ENCODE peak calls at places on chromosomes 11 and 22, in four cellular contexts. One of them, this sample, is unnamed.

GRCh38 chr22:37865510-37865909 is 16.3 kb downstream of the EIF3L start:
- DNase-seq in NCI-H69: no peak
- DNase-seq in activated T-cell treated with anti-CD3 and anti-CD28 coated beads for 1 hour: no peak
- DNase-seq in colonic mucosa: no peak
- DNase-seq in this sample: no peak

GRCh38 chr11:9089636-9090035 is 1.8 kb downstream of the SCUBE2 start:
- DNase-seq in NCI-H69: peak
- DNase-seq in colonic mucosa: peak
- DNase-seq in activated T-cell treated with anti-CD3 and anti-CD28 coated beads for 1 hour: no peak
- DNase-seq in this sample: no peak

GRCh38 chr11:70400643-70401042 is 2.3 kb downstream of the CTTN start:
- DNase-seq in activated T-cell treated with anti-CD3 and anti-CD28 coated beads for 1 hour: no peak
- DNase-seq in NCI-H69: peak
- DNase-seq in colonic mucosa: no peak
- DNase-seq in this sample: no peak

GRCh38 chr11:10899542-10899830 is 41.6 kb upstream of the ZBED5 start:
- DNase-seq in colonic mucosa: peak
- DNase-seq in NCI-H69: peak
- DNase-seq in activated T-cell treated with anti-CD3 and anti-CD28 coated beads for 1 hour: no peak
- DNase-seq in this sample: no peak

GRCh38 chr11:4495986-4496385 is 13.5 kb downstream of the OR52K1 start:
- DNase-seq in NCI-H69: no peak
- DNase-seq in colonic mucosa: no peak
- DNase-seq in activated T-cell treated with anti-CD3 and anti-CD28 coated beads for 1 hour: no peak
- DNase-seq in this sample: no peak

GRCh38 chr11:86608251-86608799 is 64.1 kb downstream of the ME3 start:
- DNase-seq in colonic mucosa: peak
- DNase-seq in activated T-cell treated with anti-CD3 and anti-CD28 coated beads for 1 hour: no peak
- DNase-seq in NCI-H69: peak
- DNase-seq in this sample: no peak

GRCh38 chr11:75554258-75555022 is 7.6 kb upstream of the SERPINH1 start:
- DNase-seq in colonic mucosa: peak
- DNase-seq in activated T-cell treated with anti-CD3 and anti-CD28 coated beads for 1 hour: no peak
- DNase-seq in NCI-H69: peak
- DNase-seq in this sample: no peak

GRCh38 chr11:1771700-1772099 is 8.0 kb upstream of the CTSD start:
- DNase-seq in NCI-H69: no peak
- DNase-seq in activated T-cell treated with anti-CD3 and anti-CD28 coated beads for 1 hour: no peak
- DNase-seq in colonic mucosa: no peak
- DNase-seq in this sample: no peak

GRCh38 chr22:24494535-24495364 is at the start of gene UPB1:
- DNase-seq in colonic mucosa: no peak
- DNase-seq in activated T-cell treated with anti-CD3 and anti-CD28 coated beads for 1 hour: no peak
- DNase-seq in NCI-H69: no peak
- DNase-seq in this sample: no peak

GRCh38 chr22:30425616-30426394 is at the start of gene MTFP1:
- DNase-seq in NCI-H69: peak
- DNase-seq in activated T-cell treated with anti-CD3 and anti-CD28 coated beads for 1 hour: no peak
- DNase-seq in colonic mucosa: peak
- DNase-seq in this sample: no peak

GRCh38 chr22:45968751-45969413 is 8.1 kb downstream of the WNT7B start:
- DNase-seq in NCI-H69: no peak
- DNase-seq in colonic mucosa: no peak
- DNase-seq in activated T-cell treated with anti-CD3 and anti-CD28 coated beads for 1 hour: no peak
- DNase-seq in this sample: no peak

GRCh38 chr11:69221086-69221485 is 65.4 kb downstream of the SMIM38 start:
- DNase-seq in colonic mucosa: no peak
- DNase-seq in activated T-cell treated with anti-CD3 and anti-CD28 coated beads for 1 hour: no peak
- DNase-seq in NCI-H69: no peak
- DNase-seq in this sample: no peak

GRCh38 chr11:83070878-83071640 is 638 bp downstream of the RAB30 start:
- DNase-seq in NCI-H69: peak
- DNase-seq in colonic mucosa: peak
- DNase-seq in activated T-cell treated with anti-CD3 and anti-CD28 coated beads for 1 hour: no peak
- DNase-seq in this sample: no peak

GRCh38 chr22:39101226-39101625 is 4.2 kb downstream of the APOBEC3H start:
- DNase-seq in activated T-cell treated with anti-CD3 and anti-CD28 coated beads for 1 hour: no peak
- DNase-seq in colonic mucosa: no peak
- DNase-seq in NCI-H69: no peak
- DNase-seq in this sample: no peak

GRCh38 chr11:129998107-129998506 is 4.5 kb downstream of the PRDM10 start:
- DNase-seq in NCI-H69: peak
- DNase-seq in activated T-cell treated with anti-CD3 and anti-CD28 coated beads for 1 hour: no peak
- DNase-seq in colonic mucosa: no peak
- DNase-seq in this sample: no peak

GRCh38 chr11:46336781-46337180 is 10.5 kb upstream of the DGKZ start:
- DNase-seq in activated T-cell treated with anti-CD3 and anti-CD28 coated beads for 1 hour: no peak
- DNase-seq in NCI-H69: no peak
- DNase-seq in colonic mucosa: no peak
- DNase-seq in this sample: no peak

GRCh38 chr11:8721740-8722139 is 39.1 kb downstream of the RPL27A start:
- DNase-seq in colonic mucosa: no peak
- DNase-seq in NCI-H69: peak
- DNase-seq in activated T-cell treated with anti-CD3 and anti-CD28 coated beads for 1 hour: no peak
- DNase-seq in this sample: no peak

GRCh38 chr11:67583319-67584204 is at the start of gene GSTP1:
- DNase-seq in NCI-H69: peak
- DNase-seq in activated T-cell treated with anti-CD3 and anti-CD28 coated beads for 1 hour: peak
- DNase-seq in colonic mucosa: peak
- DNase-seq in this sample: peak

GRCh38 chr11:123682976-123683375 is 28.6 kb upstream of the SCN3B start:
- DNase-seq in activated T-cell treated with anti-CD3 and anti-CD28 coated beads for 1 hour: no peak
- DNase-seq in NCI-H69: peak
- DNase-seq in colonic mucosa: no peak
- DNase-seq in this sample: no peak

GRCh38 chr11:2929511-2929879 is 275 bp upstream of the PHLDA2 start:
- DNase-seq in NCI-H69: peak
- DNase-seq in activated T-cell treated with anti-CD3 and anti-CD28 coated beads for 1 hour: no peak
- DNase-seq in colonic mucosa: peak
- DNase-seq in this sample: peak

GRCh38 chr11:45921561-45922424 is 663 bp upstream of the LARGE2 start:
- DNase-seq in NCI-H69: peak
- DNase-seq in activated T-cell treated with anti-CD3 and anti-CD28 coated beads for 1 hour: no peak
- DNase-seq in colonic mucosa: peak
- DNase-seq in this sample: peak

GRCh38 chr11:46237248-46238077 is 40.0 kb upstream of the CREB3L1 start:
- DNase-seq in colonic mucosa: peak
- DNase-seq in activated T-cell treated with anti-CD3 and anti-CD28 coated beads for 1 hour: peak
- DNase-seq in NCI-H69: peak
- DNase-seq in this sample: peak

GRCh38 chr11:115502636-115503082 is 1.6 kb downstream of the CADM1 start:
- DNase-seq in activated T-cell treated with anti-CD3 and anti-CD28 coated beads for 1 hour: no peak
- DNase-seq in NCI-H69: peak
- DNase-seq in colonic mucosa: no peak
- DNase-seq in this sample: no peak

GRCh38 chr11:10490398-10491232 is 35.6 kb downstream of the AMPD3 start:
- DNase-seq in NCI-H69: peak
- DNase-seq in activated T-cell treated with anti-CD3 and anti-CD28 coated beads for 1 hour: no peak
- DNase-seq in colonic mucosa: peak
- DNase-seq in this sample: no peak

GRCh38 chr22:37145415-37146385 is 4.0 kb downstream of the IL2RB start:
- DNase-seq in colonic mucosa: no peak
- DNase-seq in NCI-H69: peak
- DNase-seq in activated T-cell treated with anti-CD3 and anti-CD28 coated beads for 1 hour: no peak
- DNase-seq in this sample: no peak

GRCh38 chr11:122108192-122108799 is 7.7 kb downstream of the BLID start:
- DNase-seq in NCI-H69: peak
- DNase-seq in activated T-cell treated with anti-CD3 and anti-CD28 coated beads for 1 hour: no peak
- DNase-seq in colonic mucosa: peak
- DNase-seq in this sample: peak

GRCh38 chr11:12478743-12479142 is 101.4 kb downstream of the PARVA start:
- DNase-seq in NCI-H69: no peak
- DNase-seq in activated T-cell treated with anti-CD3 and anti-CD28 coated beads for 1 hour: no peak
- DNase-seq in colonic mucosa: no peak
- DNase-seq in this sample: no peak

GRCh38 chr11:120227228-120227852 is 12.6 kb upstream of the POU2F3 start:
- DNase-seq in NCI-H69: no peak
- DNase-seq in activated T-cell treated with anti-CD3 and anti-CD28 coated beads for 1 hour: no peak
- DNase-seq in colonic mucosa: no peak
- DNase-seq in this sample: no peak

GRCh38 chr11:57453543-57454177 is 6.7 kb upstream of the RTN4RL2 start:
- DNase-seq in NCI-H69: peak
- DNase-seq in colonic mucosa: peak
- DNase-seq in activated T-cell treated with anti-CD3 and anti-CD28 coated beads for 1 hour: no peak
- DNase-seq in this sample: no peak

GRCh38 chr22:46650078-46650810 is 30.1 kb downstream of the GRAMD4 start:
- DNase-seq in colonic mucosa: no peak
- DNase-seq in NCI-H69: no peak
- DNase-seq in activated T-cell treated with anti-CD3 and anti-CD28 coated beads for 1 hour: no peak
- DNase-seq in this sample: no peak